ENCODE peak calls at places on chromosomes 5 and 9, in ten cellular contexts. N is heart left ventricle, R is AG04450, F is AG04449, H is cardiac muscle cell, Q is progenitor cell of endocrine pancreas, G is AG09319, S is mesothelial cell of epicardium, X is lung, I is stomach. W is an unnamed sample.

GRCh38 chr9:113520109-113520642 is 56.6 kb downstream of the RGS3 start:
- DNase-seq in H (no peak), X (no peak), Q (no peak), N (no peak), I (no peak), S (no peak), G (no peak), F (no peak), R (no peak), W (no peak)

GRCh38 chr9:136117291-136118060 is 1.2 kb downstream of the TMEM250 start:
- DNase-seq in Q (no peak), G (no peak), I (peak; percentile 63), X (no peak), R (no peak), H (peak; percentile 19), S (no peak), F (no peak), N (peak; percentile 75), W (no peak)

GRCh38 chr5:45098483-45098882 is 289.7 kb downstream of the MRPS30 start:
- DNase-seq in X (no peak), R (no peak), N (no peak), Q (no peak), H (no peak), F (no peak), S (no peak), G (no peak), I (no peak), W (no peak)

GRCh38 chr5:84729326-84729725 is 344.6 kb upstream of the EDIL3 start:
- DNase-seq in N (no peak), X (no peak), G (no peak), S (no peak), H (peak; percentile 31), F (no peak), R (peak; percentile 6), Q (no peak), I (no peak), W (no peak)

GRCh38 chr5:176823869-176824412 is 13.6 kb downstream of the UNC5A start:
- DNase-seq in R (no peak), I (no peak), F (no peak), S (no peak), H (no peak), G (no peak), Q (no peak), X (no peak), N (no peak), W (no peak)

GRCh38 chr5:106312360-106312759 is 1358.4 kb downstream of the EFNA5 start:
- DNase-seq in G (no peak), H (peak; percentile 5), X (no peak), I (no peak), N (no peak), R (no peak), Q (no peak), F (peak; percentile 50), S (no peak), W (no peak)

GRCh38 chr5:17737087-17737486 is 102.8 kb downstream of the TAF11L14 start:
- DNase-seq in H (no peak), R (no peak), G (no peak), Q (no peak), X (no peak), N (no peak), S (no peak), I (no peak), F (no peak), W (no peak)

GRCh38 chr9:136952354-136952855 is 332 bp downstream of the LCN12 start:
- DNase-seq in S (no peak), G (no peak), X (no peak), F (no peak), H (no peak), R (no peak), N (peak; percentile 72), I (no peak), Q (no peak), W (no peak)

GRCh38 chr9:96459268-96460007 is 9.5 kb downstream of the HABP4 start:
- DNase-seq in Q (no peak), N (no peak), X (no peak), H (no peak), R (no peak), I (no peak), S (no peak), F (no peak), G (no peak), W (no peak)

GRCh38 chr9:96460470-96460869 is 10.5 kb downstream of the HABP4 start:
- DNase-seq in F (no peak), G (peak; percentile 49), Q (no peak), X (no peak), R (no peak), H (no peak), S (no peak), N (no peak), I (no peak), W (no peak)

GRCh38 chr9:96457266-96457665 is 7.3 kb downstream of the HABP4 start:
- DNase-seq in N (no peak), Q (no peak), S (no peak), R (no peak), X (no peak), H (no peak), F (no peak), I (no peak), G (no peak), W (no peak)

GRCh38 chr9:96460877-96461276 is 10.9 kb downstream of the HABP4 start:
- DNase-seq in I (no peak), Q (no peak), R (no peak), F (peak; percentile 60), G (no peak), H (peak; percentile 67), X (no peak), S (no peak), N (no peak), W (no peak)

DNA sequence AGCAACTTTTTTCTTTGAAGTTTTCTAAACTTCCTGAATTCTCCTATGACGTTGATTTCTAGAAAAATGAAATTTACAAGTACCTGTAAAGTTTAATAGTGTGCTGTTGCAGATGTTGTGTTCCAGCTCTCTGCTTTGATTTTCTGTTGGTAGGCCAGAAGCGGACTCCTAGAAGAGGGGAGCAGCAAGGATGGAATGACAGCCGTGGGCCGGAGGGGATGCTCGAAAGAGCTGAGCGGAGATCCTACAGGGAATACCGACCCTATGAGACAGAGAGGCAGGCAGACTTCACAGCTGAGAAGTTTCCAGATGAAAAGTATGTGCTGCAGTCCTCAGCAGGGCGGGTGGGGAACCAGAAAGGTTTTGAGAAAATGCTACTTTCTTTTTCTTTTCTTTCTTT is 8.3 kb downstream of the HABP4 start:
- DNase-seq in N (no peak), X (no peak), H (no peak), Q (no peak), F (no peak), S (no peak), G (no peak), I (no peak), R (no peak), W (no peak)
- TF ChIP-seq CTCF in N (no peak), X (no peak), H (no peak), Q (no peak), F (no peak), S (no peak), G (no peak), I (no peak), R (no peak), W (no peak)

GRCh38 chr9:15553528-15553898 is 670 bp downstream of the CCDC171 start:
- DNase-seq in H (no peak), S (no peak), R (no peak), N (no peak), G (no peak), X (no peak), I (no peak), F (no peak), Q (no peak), W (no peak)

GRCh38 chr9:15552641-15553527 is at the start of gene CCDC171:
- DNase-seq in G (peak; percentile 89), H (peak; percentile 98), F (peak; percentile 58), N (peak; percentile 95), R (peak; percentile 92), I (peak; percentile 92), Q (peak; percentile 83), S (peak; percentile 90), X (peak; percentile 92), W (peak; percentile 76)
- TF ChIP-seq CTCF in G (no peak), H (no peak), F (no peak), N (no peak), R (no peak), I (no peak), Q (no peak), S (no peak), X (no peak), W (no peak)

GRCh38 chr9:121029469-121029868 is 20.6 kb downstream of the C5 start:
- DNase-seq in F (no peak), R (no peak), S (no peak), I (no peak), H (no peak), N (no peak), Q (no peak), X (no peak), G (no peak), W (no peak)

GRCh38 chr9:121038452-121039203 is 11.4 kb downstream of the C5 start:
- DNase-seq in F (no peak), H (no peak), N (no peak), Q (no peak), R (no peak), I (no peak), X (no peak), S (no peak), G (no peak), W (no peak)

GRCh38 chr9:121034529-121034928 is 15.5 kb downstream of the C5 start:
- DNase-seq in S (no peak), H (no peak), G (no peak), X (no peak), R (no peak), F (no peak), Q (no peak), I (no peak), N (no peak), W (no peak)
- TF ChIP-seq CTCF in S (no peak), H (no peak), G (no peak), X (no peak), R (no peak), F (no peak), Q (no peak), I (no peak), N (no peak), W (no peak)

GRCh38 chr5:137039939-137040515 is 459.1 kb downstream of the SPOCK1 start:
- DNase-seq in X (no peak), Q (no peak), S (no peak), R (no peak), I (no peak), H (no peak), N (no peak), F (no peak), G (no peak), W (no peak)

GRCh38 chr5:137034764-137035479 is 464.2 kb downstream of the SPOCK1 start:
- DNase-seq in R (no peak), F (no peak), I (no peak), G (no peak), Q (no peak), S (no peak), H (no peak), N (no peak), X (no peak), W (no peak)

GRCh38 chr5:137036630-137037029 is 462.5 kb downstream of the SPOCK1 start:
- DNase-seq in F (no peak), Q (peak; percentile 46), S (no peak), R (no peak), G (no peak), N (no peak), I (no peak), X (no peak), H (no peak), W (no peak)

GRCh38 chr5:137035480-137035878 is 463.6 kb downstream of the SPOCK1 start:
- DNase-seq in F (no peak), S (no peak), H (no peak), I (no peak), R (no peak), X (no peak), N (no peak), Q (no peak), G (no peak), W (no peak)

DNA sequence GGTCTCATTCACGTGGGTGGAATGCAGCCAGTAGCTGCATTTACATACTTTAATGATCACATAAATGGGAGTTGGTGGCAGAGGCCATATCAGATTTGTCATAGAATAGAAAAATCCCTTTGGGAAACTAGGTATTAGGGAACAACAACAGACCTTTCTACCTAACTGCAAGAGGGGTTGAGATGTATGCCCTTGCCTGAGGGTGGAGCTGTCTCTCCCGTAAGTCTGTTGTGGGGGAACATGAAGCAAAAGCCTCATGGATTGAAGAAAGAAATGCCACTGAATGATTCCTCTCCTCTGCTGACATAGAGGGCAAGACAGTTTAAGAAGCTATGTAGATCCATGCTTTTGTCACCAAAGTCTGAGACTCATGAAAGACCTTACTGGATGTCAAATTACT is 461.3 kb downstream of the SPOCK1 start:
- DNase-seq in Q (no peak), X (no peak), I (no peak), F (no peak), R (no peak), G (no peak), S (no peak), N (no peak), H (no peak), W (no peak)
- TF ChIP-seq CTCF in Q (no peak), X (no peak), I (no peak), F (no peak), R (no peak), G (no peak), S (no peak), N (no peak), H (no peak), W (no peak)

W was measured in activated B cell treated with CpG ODN at 0.5 μM for 24 hours.